ENCODE peak calls at places on chromosomes 16 and 17, in ten cellular contexts. P is A549, N is heart left ventricle, K is H1, M is stomach, L is uterus, E is adrenal gland, H is H54, G is ovary, B is sigmoid colon. T is an unnamed sample.

GRCh38 chr16:4232541-4233386 is 9.1 kb downstream of the SRL start:
- DNase-seq in H (no peak), L (no peak), N (peak; percentile 43), G (no peak), P (no peak), M (no peak), B (no peak), K (no peak), E (no peak), T (no peak)

GRCh38 chr16:66036775-66037715 is 329.4 kb upstream of the CDH5 start:
- DNase-seq in H (no peak), N (no peak), M (no peak), B (no peak), G (no peak), L (no peak), E (no peak), P (no peak), K (no peak), T (peak; percentile 82)

GRCh38 chr16:26269663-26270062 is 577.9 kb downstream of the HS3ST4 start:
- DNase-seq in N (no peak), K (no peak), G (no peak), L (no peak), M (no peak), B (no peak), P (no peak), E (no peak), H (no peak), T (no peak)

GRCh38 chr17:82434216-82434565 is 15.8 kb upstream of the OGFOD3 start:
- DNase-seq in M (no peak), L (no peak), G (no peak), K (no peak), E (no peak), N (no peak), P (no peak), H (no peak), B (no peak), T (no peak)

GRCh38 chr16:50507397-50507796 is 40.8 kb upstream of the NKD1 start:
- DNase-seq in L (no peak), P (no peak), G (no peak), E (no peak), H (no peak), M (no peak), B (no peak), K (no peak), N (no peak), T (no peak)

GRCh38 chr16:70778901-70779309 is 22.1 kb downstream of the VAC14 start:
- DNase-seq in B (peak; percentile 85), M (no peak), P (peak; percentile 88), G (peak; percentile 87), L (peak; percentile 89), N (peak; percentile 32), H (peak; percentile 72), K (peak; percentile 74), E (peak; percentile 52), T (peak; percentile 94)

GRCh38 chr17:17603895-17604225 is 12.4 kb upstream of the PEMT start:
- DNase-seq in N (no peak), B (no peak), K (no peak), L (no peak), E (no peak), G (no peak), H (no peak), M (no peak), P (no peak), T (no peak)

GRCh38 chr16:89358030-89359005 is 132.0 kb downstream of the ANKRD11 start:
- DNase-seq in N (no peak), P (no peak), G (no peak), H (no peak), L (no peak), E (no peak), K (no peak), B (no peak), M (no peak), T (no peak)

GRCh38 chr17:40278414-40278813 is 9.3 kb upstream of the CDC6 start:
- DNase-seq in L (no peak), H (no peak), B (no peak), N (no peak), K (no peak), M (no peak), E (no peak), P (no peak), G (no peak), T (no peak)

GRCh38 chr16:66403531-66404145 is 23.5 kb upstream of the BEAN1 start:
- DNase-seq in H (no peak), M (no peak), K (no peak), P (no peak), L (no peak), E (no peak), G (no peak), B (no peak), N (no peak), T (peak; percentile 65)

GRCh38 chr17:35801583-35802224 is 6.3 kb upstream of the MMP28 start:
- DNase-seq in E (peak; percentile 59), P (no peak), B (peak; percentile 98), N (peak; percentile 87), H (no peak), M (peak; percentile 72), G (peak; percentile 41), L (peak; percentile 60), K (no peak), T (peak; percentile 93)

GRCh38 chr17:77319211-77320031 is 178.7 kb downstream of the SEC14L1 start:
- DNase-seq in H (peak; percentile 92), K (no peak), E (peak; percentile 96), B (peak; percentile 96), P (peak; percentile 95), L (peak; percentile 81), M (peak; percentile 88), N (peak; percentile 91), G (peak; percentile 88), T (peak; percentile 93)
- TF ChIP-seq POLR2A in H (peak; percentile 83), K (no peak), E (peak; percentile 99), B (peak; percentile 65), P (peak; percentile 46), L (no peak), M (no peak), N (no peak), G (no peak), T (no peak)

GRCh38 chr17:59154721-59155438 is at the start of gene SKA2:
- DNase-seq in K (peak; percentile 99), P (peak; percentile 95), L (peak; percentile 95), N (peak; percentile 98), B (peak; percentile 99), H (peak; percentile 68), M (peak; percentile 97), E (peak; percentile 98), G (peak; percentile 96), T (peak; percentile 99)
- TF ChIP-seq POLR2A in K (peak; percentile 81), P (peak; percentile 36), L (peak; percentile 22), N (no peak), B (no peak), H (peak; percentile 51), M (no peak), E (peak; percentile 61), G (peak; percentile 24), T (no peak)

GRCh38 chr17:28726396-28726911 is 421 bp upstream of the TLCD1 start:
- DNase-seq in K (no peak), H (peak; percentile 73), L (peak; percentile 68), M (peak; percentile 69), N (peak; percentile 76), P (peak; percentile 75), B (peak; percentile 82), G (no peak), E (no peak), T (peak; percentile 96)

GRCh38 chr17:28728364-28729200 is at the start of gene NEK8:
- DNase-seq in L (peak; percentile 97), M (peak; percentile 100), E (peak; percentile 97), K (no peak), P (peak; percentile 96), G (peak; percentile 98), H (peak; percentile 93), B (peak; percentile 97), N (peak; percentile 94), T (peak; percentile 100)

GRCh38 chr17:28726912-28727726 is 1.1 kb upstream of the TLCD1 start:
- DNase-seq in G (peak; percentile 94), N (peak; percentile 91), L (peak; percentile 95), B (peak; percentile 96), E (peak; percentile 94), H (peak; percentile 95), K (peak; percentile 93), P (peak; percentile 94), M (peak; percentile 96), T (peak; percentile 92)

GRCh38 chr17:28725660-28726395 is at the start of gene TLCD1:
- DNase-seq in B (peak; percentile 84), L (no peak), E (peak; percentile 81), G (peak; percentile 54), N (peak; percentile 66), P (peak; percentile 92), M (peak; percentile 73), K (no peak), H (peak; percentile 83), T (peak; percentile 54)

GRCh38 chr17:28727727-28728363 is 743 bp upstream of the NEK8 start:
- DNase-seq in B (peak; percentile 77), E (peak; percentile 59), P (peak; percentile 78), N (peak; percentile 46), H (peak; percentile 68), L (peak; percentile 51), G (peak; percentile 61), M (peak; percentile 72), K (no peak), T (peak; percentile 68)
- TF ChIP-seq POLR2A in B (no peak), E (peak; percentile 14), P (peak; percentile 18), N (no peak), H (peak; percentile 19), L (no peak), G (no peak), M (no peak), K (peak; percentile 43), T (no peak)

GRCh38 chr17:59402760-59403159 is 71.3 kb downstream of the YPEL2 start:
- DNase-seq in M (no peak), G (no peak), P (no peak), L (no peak), N (no peak), E (no peak), K (no peak), B (no peak), H (no peak), T (no peak)

GRCh38 chr17:59404471-59404870 is 73.0 kb downstream of the YPEL2 start:
- DNase-seq in G (no peak), K (no peak), H (no peak), B (no peak), L (no peak), M (no peak), P (no peak), N (no peak), E (no peak), T (no peak)

GRCh38 chr17:59406808-59407381 is 75.4 kb downstream of the YPEL2 start:
- DNase-seq in H (no peak), L (no peak), B (no peak), E (peak; percentile 59), N (no peak), G (no peak), K (no peak), M (no peak), P (no peak), T (no peak)

GRCh38 chr17:59409336-59410048 is 78.0 kb downstream of the YPEL2 start:
- DNase-seq in H (no peak), L (no peak), N (no peak), G (no peak), M (no peak), K (no peak), E (no peak), P (no peak), B (no peak), T (no peak)

DNA sequence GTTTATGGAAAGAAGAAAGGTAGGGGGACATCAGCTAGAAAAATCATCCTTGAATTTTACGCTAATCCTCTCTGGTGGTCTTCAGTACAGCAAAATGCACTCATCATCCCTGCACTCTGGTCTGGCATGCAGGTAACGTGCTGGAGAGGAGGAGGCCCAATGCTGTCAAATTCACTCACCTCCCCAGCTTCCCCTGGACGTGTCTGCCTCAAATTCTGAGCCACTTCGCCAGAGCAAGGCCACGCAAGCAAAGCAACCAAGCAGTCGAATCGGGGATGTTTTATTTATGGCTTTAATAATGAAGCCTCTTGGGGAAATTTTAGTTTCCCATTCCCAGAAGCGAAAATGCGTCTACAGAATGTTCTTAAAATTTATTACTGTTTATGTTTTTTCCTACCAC is 74.8 kb downstream of the YPEL2 start:
- DNase-seq in P (no peak), B (no peak), K (no peak), E (no peak), M (no peak), H (no peak), L (no peak), N (no peak), G (no peak), T (no peak)
- TF ChIP-seq POLR2A in P (no peak), B (no peak), K (no peak), E (no peak), M (no peak), H (no peak), L (no peak), N (no peak), G (no peak), T (no peak)